ENCODE peak calls at places on chromosome 7, in four cellular contexts. One of them, this sample, is unnamed. For H3K4me1, the result is how much of the 10 kb centered on the place peaks cover.

GRCh38 chr7:424961-425793 is 94.5 kb downstream of the PDGFA start:
- ATAC-seq in PC-3: no peak
- ATAC-seq in heart right ventricle: peak
- ATAC-seq in K562: no peak
- ATAC-seq in this sample: peak

GRCh38 chr7:19404912-19405329 is 259.7 kb upstream of the FERD3L start:
- ATAC-seq in PC-3: peak
- ATAC-seq in heart right ventricle: no peak
- ATAC-seq in K562: no peak
- ATAC-seq in this sample: no peak

GRCh38 chr7:131363719-131364118 is 36.0 kb downstream of the MKLN1 start:
- ATAC-seq in PC-3: no peak
- ATAC-seq in heart right ventricle: no peak
- ATAC-seq in K562: no peak
- ATAC-seq in this sample: no peak

GRCh38 chr7:151010307-151011096 is 13.8 kb downstream of the ATG9B start:
- ATAC-seq in PC-3: no peak
- ATAC-seq in heart right ventricle: no peak
- ATAC-seq in K562: peak
- ATAC-seq in this sample: no peak

GRCh38 chr7:69674701-69675182 is 76.5 kb downstream of the AUTS2 start:
- ATAC-seq in PC-3: no peak
- ATAC-seq in heart right ventricle: no peak
- ATAC-seq in K562: no peak
- ATAC-seq in this sample: no peak

GRCh38 chr7:6078548-6078947 is 47.4 kb downstream of the ANKRD61 start:
- ATAC-seq in PC-3: no peak
- ATAC-seq in heart right ventricle: no peak
- ATAC-seq in K562: no peak
- ATAC-seq in this sample: no peak

GRCh38 chr7:69177326-69177897 is 420.9 kb upstream of the AUTS2 start:
- ATAC-seq in PC-3: no peak
- ATAC-seq in heart right ventricle: peak
- ATAC-seq in K562: no peak
- ATAC-seq in this sample: peak

GRCh38 chr7:69856991-69857390 is 258.7 kb downstream of the AUTS2 start:
- ATAC-seq in PC-3: no peak
- ATAC-seq in heart right ventricle: no peak
- ATAC-seq in K562: no peak
- ATAC-seq in this sample: no peak

GRCh38 chr7:129644634-129645230 is 33.2 kb downstream of the NRF1 start:
- ATAC-seq in PC-3: no peak
- ATAC-seq in heart right ventricle: peak
- ATAC-seq in K562: peak
- ATAC-seq in this sample: no peak

GRCh38 chr7:88929719-88930118 is 134.2 kb upstream of the TEX47 start:
- ATAC-seq in PC-3: no peak
- ATAC-seq in heart right ventricle: no peak
- ATAC-seq in K562: no peak
- ATAC-seq in this sample: no peak

GRCh38 chr7:24227603-24228359 is 56.2 kb upstream of the NPY start:
- ATAC-seq in PC-3: no peak
- ATAC-seq in heart right ventricle: no peak
- ATAC-seq in K562: no peak
- ATAC-seq in this sample: no peak

GRCh38 chr7:1874522-1875389 is 204.7 kb downstream of the ELFN1 start:
- ATAC-seq in PC-3: no peak
- ATAC-seq in heart right ventricle: peak
- ATAC-seq in K562: peak
- ATAC-seq in this sample: peak

GRCh38 chr7:95871078-95871848 is 98.9 kb downstream of the DYNC1I1 start:
- ATAC-seq in PC-3: peak
- ATAC-seq in heart right ventricle: peak
- ATAC-seq in K562: peak
- ATAC-seq in this sample: peak

GRCh38 chr7:80027616-80028173 is 106.9 kb upstream of the GNAI1 start:
- ATAC-seq in PC-3: peak
- ATAC-seq in heart right ventricle: no peak
- ATAC-seq in K562: no peak
- ATAC-seq in this sample: no peak

GRCh38 chr7:30727061-30727945 is 24.6 kb upstream of the INMT start:
- ATAC-seq in PC-3: peak
- ATAC-seq in heart right ventricle: no peak
- ATAC-seq in K562: peak
- ATAC-seq in this sample: no peak

DNA sequence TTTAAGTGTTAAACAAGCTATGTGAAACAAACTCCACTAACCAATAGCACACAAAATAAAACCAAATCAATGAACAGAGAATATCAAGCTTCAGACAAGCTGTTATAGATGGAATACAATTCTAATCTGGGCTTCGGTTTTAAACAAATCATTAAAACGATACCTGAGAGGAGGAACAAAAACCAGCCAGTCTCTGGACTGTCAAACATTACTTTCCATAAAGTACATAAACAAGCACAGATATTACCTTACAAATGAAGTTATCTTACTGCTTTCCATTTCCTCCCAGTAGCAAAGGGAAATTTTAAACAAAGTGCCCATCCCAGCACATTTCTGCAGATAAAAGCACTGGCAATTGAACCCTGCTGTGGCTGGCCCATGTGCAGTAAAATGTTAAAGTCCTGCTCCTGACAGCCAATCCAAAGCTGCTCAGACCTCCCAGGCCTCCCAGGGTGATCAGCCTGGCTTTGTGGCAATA is 128.0 kb downstream of the NRCAM start:
- ATAC-seq in PC-3: no peak
- ATAC-seq in heart right ventricle: no peak
- ATAC-seq in K562: no peak
- ATAC-seq in this sample: no peak
- H3K4me1 ChIP-seq in PC-3: under half
- H3K4me1 ChIP-seq in heart right ventricle: under half
- H3K4me1 ChIP-seq in K562: under half
- H3K4me1 ChIP-seq in this sample: under half

GRCh38 chr7:143240323-143241168 is 18.7 kb downstream of the TAS2R40 start:
- ATAC-seq in PC-3: peak
- ATAC-seq in heart right ventricle: peak
- ATAC-seq in K562: peak
- ATAC-seq in this sample: peak

GRCh38 chr7:143238289-143238995 is 16.6 kb downstream of the TAS2R40 start:
- ATAC-seq in PC-3: no peak
- ATAC-seq in heart right ventricle: no peak
- ATAC-seq in K562: no peak
- ATAC-seq in this sample: no peak

GRCh38 chr7:143243011-143243410 is 20.2 kb upstream of the GSTK1 start:
- ATAC-seq in PC-3: no peak
- ATAC-seq in heart right ventricle: no peak
- ATAC-seq in K562: no peak
- ATAC-seq in this sample: no peak

GRCh38 chr7:143237363-143237762 is 15.5 kb downstream of the TAS2R40 start:
- ATAC-seq in PC-3: no peak
- ATAC-seq in heart right ventricle: no peak
- ATAC-seq in K562: no peak
- ATAC-seq in this sample: no peak

GRCh38 chr7:143239822-143240221 is 18.0 kb downstream of the TAS2R40 start:
- ATAC-seq in PC-3: peak
- ATAC-seq in heart right ventricle: peak
- ATAC-seq in K562: no peak
- ATAC-seq in this sample: no peak
- H3K27ac ChIP-seq in PC-3: peak
- H3K27ac ChIP-seq in heart right ventricle: no peak
- H3K27ac ChIP-seq in K562: no peak
- H3K27ac ChIP-seq in this sample: no peak

GRCh38 chr7:4707134-4707651 is 25.1 kb downstream of the FOXK1 start:
- ATAC-seq in PC-3: no peak
- ATAC-seq in heart right ventricle: peak
- ATAC-seq in K562: no peak
- ATAC-seq in this sample: no peak
- H3K4me1 ChIP-seq in PC-3: under half
- H3K4me1 ChIP-seq in heart right ventricle: half or more
- H3K4me1 ChIP-seq in K562: under half
- H3K4me1 ChIP-seq in this sample: under half

DNA sequence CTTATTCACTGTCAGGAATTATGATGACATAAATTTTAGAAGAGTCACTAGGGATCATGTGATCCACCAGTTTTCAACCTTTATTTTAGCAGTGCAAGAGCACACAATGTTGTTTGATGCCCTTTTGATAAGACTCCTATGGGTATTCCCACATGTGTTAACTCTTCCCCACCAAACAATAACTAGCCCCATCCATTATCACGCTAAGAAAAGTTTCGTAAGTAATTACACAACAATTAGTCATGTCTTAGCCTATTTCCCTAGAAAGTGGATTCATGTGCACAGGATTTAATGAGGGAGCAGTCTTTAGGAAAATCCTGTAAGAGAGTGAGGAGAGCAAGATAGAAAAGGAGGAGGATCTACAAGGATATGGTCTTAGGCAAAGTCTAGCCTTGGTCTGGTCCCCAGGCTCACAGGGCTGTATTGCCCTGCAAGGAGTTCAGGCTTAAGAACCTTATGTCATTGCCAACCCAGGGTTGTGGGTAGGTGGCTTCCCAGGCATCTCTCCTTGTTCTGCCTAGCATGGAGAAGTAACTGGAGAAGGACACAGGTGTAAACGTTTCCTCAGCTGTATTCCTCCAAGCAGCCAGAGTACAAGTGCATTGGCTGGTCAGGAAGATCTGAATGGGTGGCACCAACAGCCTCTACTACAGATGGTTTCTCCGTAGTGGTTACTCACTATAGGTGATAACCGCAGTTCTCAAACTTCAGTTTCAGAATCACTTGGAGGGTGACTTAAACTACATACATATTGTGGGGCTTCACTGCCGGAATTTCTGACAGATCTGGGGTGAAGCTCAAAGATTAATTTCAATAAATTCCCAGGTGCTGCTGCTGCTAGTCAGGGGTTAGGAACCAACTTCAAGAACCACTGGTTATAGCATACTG is 574.5 kb downstream of the SUGCT start:
- ATAC-seq in PC-3: no peak
- ATAC-seq in heart right ventricle: no peak
- ATAC-seq in K562: no peak
- ATAC-seq in this sample: no peak
- H3K27ac ChIP-seq in PC-3: no peak
- H3K27ac ChIP-seq in heart right ventricle: no peak
- H3K27ac ChIP-seq in K562: no peak
- H3K27ac ChIP-seq in this sample: no peak

GRCh38 chr7:74449144-74449543 is 4.6 kb upstream of the GTF2IRD1 start:
- ATAC-seq in PC-3: no peak
- ATAC-seq in heart right ventricle: no peak
- ATAC-seq in K562: no peak
- ATAC-seq in this sample: no peak
- H3K4me1 ChIP-seq in PC-3: under half
- H3K4me1 ChIP-seq in heart right ventricle: under half
- H3K4me1 ChIP-seq in K562: under half
- H3K4me1 ChIP-seq in this sample: under half

GRCh38 chr7:139741239-139741638 is 36.6 kb downstream of the HIPK2 start:
- ATAC-seq in PC-3: no peak
- ATAC-seq in heart right ventricle: no peak
- ATAC-seq in K562: no peak
- ATAC-seq in this sample: no peak

GRCh38 chr7:139738772-139739171 is 39.0 kb downstream of the HIPK2 start:
- ATAC-seq in PC-3: no peak
- ATAC-seq in heart right ventricle: no peak
- ATAC-seq in K562: no peak
- ATAC-seq in this sample: no peak

GRCh38 chr7:139738101-139738489 is 39.7 kb downstream of the HIPK2 start:
- ATAC-seq in PC-3: no peak
- ATAC-seq in heart right ventricle: peak
- ATAC-seq in K562: no peak
- ATAC-seq in this sample: no peak

GRCh38 chr7:139741813-139742344 is 35.9 kb downstream of the HIPK2 start:
- ATAC-seq in PC-3: no peak
- ATAC-seq in heart right ventricle: no peak
- ATAC-seq in K562: no peak
- ATAC-seq in this sample: no peak

GRCh38 chr7:139739863-139740597 is 37.8 kb downstream of the HIPK2 start:
- ATAC-seq in PC-3: peak
- ATAC-seq in heart right ventricle: peak
- ATAC-seq in K562: no peak
- ATAC-seq in this sample: no peak
- H3K27ac ChIP-seq in PC-3: peak
- H3K27ac ChIP-seq in heart right ventricle: peak
- H3K27ac ChIP-seq in K562: no peak
- H3K27ac ChIP-seq in this sample: peak

GRCh38 chr7:137985897-137986251 is 16.0 kb downstream of the CREB3L2 start:
- ATAC-seq in PC-3: no peak
- ATAC-seq in heart right ventricle: no peak
- ATAC-seq in K562: peak
- ATAC-seq in this sample: no peak
- H3K4me1 ChIP-seq in PC-3: under half
- H3K4me1 ChIP-seq in heart right ventricle: half or more
- H3K4me1 ChIP-seq in K562: under half
- H3K4me1 ChIP-seq in this sample: half or more

GRCh38 chr7:44959956-44960640 is 18.7 kb downstream of the MYO1G start:
- ATAC-seq in PC-3: no peak
- ATAC-seq in heart right ventricle: no peak
- ATAC-seq in K562: no peak
- ATAC-seq in this sample: no peak
- H3K27ac ChIP-seq in PC-3: no peak
- H3K27ac ChIP-seq in heart right ventricle: no peak
- H3K27ac ChIP-seq in K562: peak
- H3K27ac ChIP-seq in this sample: no peak